ENCODE peak calls at places on chromosomes 6 and 20, in eight cellular contexts. P, A, K, L, R, J, D and Q are unnamed samples.

GRCh38 chr6:37745748-37746147 is 48.1 kb upstream of the MDGA1 start:
- DNase-seq in P (no peak), A (no peak), K (no peak), L (no peak), R (no peak), J (no peak), D (no peak), Q (no peak)

GRCh38 chr6:28923318-28924102 is at the start of gene TRIM27:
- DNase-seq in P (peak), A (peak), K (peak), L (peak), R (peak), J (peak), D (peak), Q (peak)

GRCh38 chr6:69758214-69758613 is 38.6 kb downstream of the LMBRD1 start:
- DNase-seq in P (no peak), A (no peak), K (no peak), L (no peak), R (no peak), J (no peak), D (no peak), Q (no peak)

GRCh38 chr6:125585470-125585869 is 164.0 kb upstream of the HEY2 start:
- DNase-seq in P (no peak), A (no peak), K (no peak), L (no peak), R (no peak), J (no peak), D (no peak), Q (no peak)

GRCh38 chr6:170042086-170042485 is 248.8 kb downstream of the DLL1 start:
- DNase-seq in P (no peak), A (no peak), K (no peak), L (no peak), R (no peak), J (no peak), D (no peak), Q (no peak)

GRCh38 chr6:75326557-75327258 is 42.1 kb upstream of the TMEM30A start:
- DNase-seq in P (no peak), A (no peak), K (peak), L (no peak), R (no peak), J (no peak), D (no peak), Q (no peak)

GRCh38 chr6:75098709-75099108 is 107.1 kb downstream of the COL12A1 start:
- DNase-seq in P (peak), A (no peak), K (no peak), L (peak), R (no peak), J (no peak), D (no peak), Q (no peak)

GRCh38 chr6:149859368-149859767 is 4.8 kb downstream of the LRP11 start:
- DNase-seq in P (no peak), A (no peak), K (no peak), L (no peak), R (no peak), J (no peak), D (no peak), Q (no peak)

GRCh38 chr20:4942336-4942735 is 59.0 kb downstream of the SLC23A2 start:
- DNase-seq in P (no peak), A (no peak), K (no peak), L (no peak), R (no peak), J (no peak), D (no peak), Q (no peak)